ENCODE peak calls at places on chromosomes 3 and 15, in nine cellular contexts. U is choroid plexus epithelial cell; Y is naive thymus-derived CD4-positive, alpha-beta T cell; S is heart right ventricle; Q is WTC11; O is HL-60; B is Right ventricle myocardium superior; G is foreskin fibroblast; M is sciatic nerve. Z is an unnamed sample.
A peak's percentile ranks its signal among the peaks of the same experiment; 100 is the strongest.

GRCh38 chr3:79598594-79598993 is 169.2 kb downstream of the ROBO1 start:
- DNase-seq in B (no peak), G (no peak), O (no peak), U (peak; percentile 84), M (no peak), Y (no peak), S (no peak), Q (peak; percentile 14), Z (no peak)

GRCh38 chr15:100373942-100374341 is 32.2 kb upstream of the ADAMTS17 start:
- DNase-seq in M (no peak), Q (peak; percentile 24), U (no peak), O (no peak), S (no peak), Y (no peak), B (no peak), G (no peak), Z (no peak)

GRCh38 chr3:9316881-9317341 is 45.9 kb upstream of the THUMPD3 start:
- DNase-seq in M (peak; percentile 70), G (peak; percentile 70), S (no peak), U (peak; percentile 48), Y (no peak), Q (peak; percentile 15), O (no peak), B (peak; percentile 50), Z (peak; percentile 70)

GRCh38 chr3:179416681-179417080 is 34.6 kb downstream of the GNB4 start:
- DNase-seq in S (no peak), U (no peak), G (no peak), Y (no peak), O (no peak), M (no peak), Q (no peak), B (no peak), Z (no peak)

GRCh38 chr15:100537326-100537725 is 8.6 kb upstream of the CERS3 start:
- DNase-seq in O (peak; percentile 91), Q (no peak), G (no peak), Y (no peak), U (no peak), S (no peak), M (no peak), B (no peak), Z (no peak)

GRCh38 chr3:107429330-107430181 is 52.3 kb downstream of the CCDC54 start:
- DNase-seq in M (peak; percentile 83), U (peak; percentile 94), G (peak; percentile 95), S (peak; percentile 67), B (peak; percentile 79), Q (peak; percentile 82), Y (peak; percentile 48), O (peak; percentile 39), Z (peak; percentile 79)

GRCh38 chr3:133895208-133896001 is at the start of gene RAB6B:
- DNase-seq in G (peak; percentile 66), U (peak; percentile 44), O (peak; percentile 29), B (peak; percentile 67), Q (peak; percentile 70), Y (no peak), S (peak; percentile 64), M (peak; percentile 64), Z (peak; percentile 61)

GRCh38 chr3:152586974-152587373 is 248.0 kb upstream of the P2RY1 start:
- DNase-seq in M (no peak), B (no peak), O (no peak), Q (no peak), U (no peak), S (no peak), G (no peak), Y (no peak), Z (no peak)

GRCh38 chr15:39589193-39589814 is 8.4 kb downstream of the THBS1 start:
- DNase-seq in Y (no peak), B (no peak), O (no peak), S (no peak), M (no peak), G (no peak), U (no peak), Q (no peak), Z (no peak)

GRCh38 chr3:128282392-128283196 is 129.3 kb downstream of the EEFSEC start:
- DNase-seq in O (no peak), G (peak; percentile 59), M (peak; percentile 76), B (peak; percentile 84), Q (no peak), U (peak; percentile 40), Y (no peak), S (peak; percentile 75), Z (no peak)

GRCh38 chr3:100269410-100270217 is 8.8 kb downstream of the TBC1D23 start:
- DNase-seq in M (no peak), Q (no peak), G (peak; percentile 97), S (no peak), B (no peak), U (peak; percentile 74), Y (no peak), O (no peak), Z (no peak)

GRCh38 chr3:168094877-168095610 is 680 bp downstream of the GOLIM4 start:
- DNase-seq in M (peak; percentile 74), Q (peak; percentile 66), U (peak; percentile 64), G (peak; percentile 87), Y (peak; percentile 17), B (peak; percentile 81), O (peak; percentile 35), S (peak; percentile 66), Z (peak; percentile 58)

GRCh38 chr3:149277338-149277813 is 55.7 kb upstream of the CP start:
- DNase-seq in M (no peak), Y (no peak), B (no peak), O (no peak), Q (no peak), G (peak; percentile 82), U (peak; percentile 83), S (no peak), Z (no peak)

GRCh38 chr15:79002631-79003030 is 57.8 kb upstream of the CTSH start:
- DNase-seq in S (no peak), M (no peak), U (no peak), O (peak; percentile 45), Q (no peak), G (peak; percentile 74), Y (no peak), B (no peak), Z (no peak)

GRCh38 chr3:13272831-13273603 is 147.1 kb downstream of the NUP210 start:
- DNase-seq in O (no peak), Y (no peak), M (no peak), B (no peak), Q (no peak), S (no peak), G (no peak), U (no peak), Z (no peak)

GRCh38 chr3:55416381-55416821 is 70.7 kb downstream of the WNT5A start:
- DNase-seq in S (no peak), O (no peak), G (peak; percentile 97), M (no peak), B (no peak), Y (no peak), U (peak; percentile 84), Q (no peak), Z (no peak)

GRCh38 chr3:186705882-186706780 is 11.0 kb upstream of the KNG1 start:
- DNase-seq in O (no peak), Q (no peak), Y (no peak), U (no peak), G (no peak), M (no peak), S (no peak), B (no peak), Z (no peak)

GRCh38 chr3:127549826-127550487 is 40.6 kb downstream of the TPRA1 start:
- DNase-seq in O (no peak), U (no peak), B (no peak), Q (no peak), Y (no peak), S (no peak), G (no peak), M (no peak), Z (no peak)

GRCh38 chr15:43440721-43441281 is 52.2 kb downstream of the TP53BP1 start:
- DNase-seq in G (peak; percentile 97), S (no peak), Q (no peak), B (no peak), U (peak; percentile 98), M (no peak), Y (no peak), O (peak; percentile 79), Z (peak; percentile 29)

GRCh38 chr3:75341324-75342067 is 322.6 kb upstream of the FRG2C start:
- DNase-seq in Q (peak; percentile 70), O (no peak), S (no peak), M (no peak), B (no peak), U (peak; percentile 1), Y (no peak), G (peak; percentile 36), Z (no peak)

Z was measured in neuronal stem cell.